ENCODE peak calls at places on chromosomes 5 and 9, in six cellular contexts. K is neural progenitor cell, B is fibroblast of lung, V is A549, S is tibial artery, T is heart left ventricle. O is an unnamed sample.

GRCh38 chr5:55766408-55766807 is 28.5 kb downstream of the DDX4 start:
- DNase-seq in T (no peak), S (no peak), V (no peak), K (no peak), B (no peak), O (no peak)

GRCh38 chr9:90073551-90073950 is 468.7 kb downstream of the GADD45G start:
- DNase-seq in V (no peak), K (no peak), S (no peak), B (no peak), T (no peak), O (no peak)

GRCh38 chr5:14400085-14400484 is 181.5 kb upstream of the OTULINL start:
- DNase-seq in T (no peak), S (no peak), K (no peak), B (peak; percentile 90), V (no peak), O (no peak)

GRCh38 chr5:67160985-67161384 is 35.6 kb downstream of the CD180 start:
- DNase-seq in V (peak; percentile 62), K (no peak), B (peak; percentile 75), T (no peak), S (peak; percentile 67), O (no peak)

GRCh38 chr9:125617087-125617486 is 89.9 kb downstream of the MAPKAP1 start:
- DNase-seq in K (no peak), S (no peak), T (no peak), B (no peak), V (no peak), O (no peak)

GRCh38 chr5:6820851-6821479 is 107.7 kb downstream of the TENT4A start:
- DNase-seq in K (peak; percentile 75), T (no peak), S (no peak), V (peak; percentile 46), B (no peak), O (no peak)

GRCh38 chr9:126380447-126380846 is 53.8 kb downstream of the MVB12B start:
- DNase-seq in S (no peak), K (no peak), V (no peak), T (no peak), B (no peak), O (no peak)

GRCh38 chr5:110785356-110785755 is 46.5 kb downstream of the SLC25A46 start:
- DNase-seq in T (no peak), S (no peak), V (no peak), B (peak; percentile 86), K (no peak), O (no peak)

GRCh38 chr9:131872006-131872405 is 132.1 kb upstream of the RAPGEF1 start:
- DNase-seq in K (peak; percentile 25), T (no peak), S (no peak), B (no peak), V (no peak), O (no peak)

GRCh38 chr5:112419596-112420110 is 576 bp upstream of the EPB41L4A start:
- DNase-seq in K (peak; percentile 69), T (peak; percentile 86), B (peak; percentile 14), V (peak; percentile 38), S (peak; percentile 72), O (peak; percentile 73)

GRCh38 chr9:23829580-23830458 is 3.8 kb upstream of the ELAVL2 start:
- DNase-seq in S (no peak), T (no peak), K (peak; percentile 77), B (no peak), V (no peak), O (no peak)

GRCh38 chr5:56735845-56736641 is 79.3 kb upstream of the MAP3K1 start:
- DNase-seq in S (no peak), K (no peak), B (no peak), T (no peak), V (no peak), O (no peak)

GRCh38 chr5:179553875-179554274 is 3.5 kb downstream of the RUFY1 start:
- DNase-seq in S (no peak), T (no peak), K (no peak), V (no peak), B (peak; percentile 77), O (no peak)

GRCh38 chr9:75930766-75931311 is 40.4 kb downstream of the PCSK5 start:
- DNase-seq in S (no peak), K (peak; percentile 37), T (no peak), B (peak; percentile 36), V (no peak), O (no peak)

GRCh38 chr9:118785456-118785855 is 583.8 kb downstream of the BRINP1 start:
- DNase-seq in T (no peak), S (no peak), B (no peak), K (no peak), V (no peak), O (no peak)

GRCh38 chr9:135914921-135915320 is 7.6 kb upstream of the CAMSAP1 start:
- DNase-seq in B (peak; percentile 78), T (no peak), K (no peak), S (peak; percentile 27), V (no peak), O (no peak)

GRCh38 chr5:157750320-157750719 is 6.8 kb downstream of the LSM11 start:
- DNase-seq in K (no peak), V (no peak), T (no peak), B (peak; percentile 53), S (no peak), O (no peak)

GRCh38 chr5:133145436-133146143 is 93.8 kb downstream of the HSPA4 start:
- DNase-seq in T (no peak), V (no peak), S (no peak), B (no peak), K (no peak), O (no peak)

GRCh38 chr5:116088062-116088461 is 3.2 kb downstream of the COMMD10 start:
- DNase-seq in S (no peak), V (no peak), T (no peak), K (no peak), B (no peak), O (no peak)
- H3K4me1 ChIP-seq in S (no peaks in the 10 kb centered on the region), V (peaks cover 9% of the 10 kb centered on the region), T (peaks cover 25% of the 10 kb centered on the region), K (peaks cover 12% of the 10 kb centered on the region), B (no peaks in the 10 kb centered on the region), O (peaks cover 76% of the 10 kb centered on the region)

GRCh38 chr5:150644058-150644457 is 3.6 kb downstream of the SYNPO start:
- DNase-seq in T (peak; percentile 10), B (no peak), V (no peak), K (peak; percentile 41), S (peak; percentile 32), O (peak; percentile 8)

GRCh38 chr5:150642567-150642927 is 2.1 kb downstream of the SYNPO start:
- DNase-seq in K (peak; percentile 12), B (peak; percentile 93), T (peak; percentile 83), V (peak; percentile 83), S (peak; percentile 92), O (peak; percentile 73)

GRCh38 chr5:150642991-150643710 is 2.7 kb downstream of the SYNPO start:
- DNase-seq in T (peak; percentile 19), B (no peak), V (no peak), K (peak; percentile 1), S (no peak), O (peak; percentile 17)

GRCh38 chr5:150645070-150645700 is 4.7 kb downstream of the SYNPO start:
- DNase-seq in T (peak; percentile 85), S (peak; percentile 85), V (no peak), K (peak; percentile 86), B (peak; percentile 85), O (peak; percentile 78)

DNA sequence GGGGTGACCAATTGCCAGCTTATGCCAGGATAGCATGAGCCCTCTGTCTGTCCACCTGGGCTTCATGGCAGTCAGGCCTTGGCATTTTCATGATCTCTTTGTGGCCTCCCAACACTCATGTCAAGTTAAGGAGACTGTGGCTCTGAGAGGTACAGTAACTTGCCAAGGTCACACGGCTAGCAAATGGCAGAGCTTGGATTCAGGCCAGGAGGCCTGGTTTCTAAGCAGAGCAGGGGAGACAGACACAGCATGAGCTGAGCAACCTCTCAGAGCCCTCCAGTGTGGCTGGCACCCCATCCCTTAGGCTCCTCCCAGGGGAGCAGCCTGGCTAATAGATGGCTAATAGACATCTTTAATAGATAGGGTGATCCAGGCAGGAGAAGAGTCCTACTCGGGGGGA is 4.0 kb downstream of the SYNPO start:
- DNase-seq in K (no peak), T (peak; percentile 71), S (peak; percentile 66), V (no peak), B (no peak), O (peak; percentile 65)
- H3K4me1 ChIP-seq in K (peaks cover 54% of the 10 kb centered on the region), T (peaks cover 97% of the 10 kb centered on the region), S (peaks cover 7% of the 10 kb centered on the region), V (peaks cover 57% of the 10 kb centered on the region), B (peaks cover 58% of the 10 kb centered on the region), O (peaks cover 100% of the 10 kb centered on the region)

GRCh38 chr5:107858324-107858723 is 187.6 kb upstream of the EFNA5 start:
- DNase-seq in B (no peak), V (no peak), K (no peak), T (no peak), S (no peak), O (no peak)

GRCh38 chr5:107853696-107854095 is 183.0 kb upstream of the EFNA5 start:
- DNase-seq in T (no peak), B (no peak), K (no peak), V (no peak), S (no peak), O (no peak)

GRCh38 chr5:107853031-107853430 is 182.3 kb upstream of the EFNA5 start:
- DNase-seq in V (no peak), T (no peak), B (peak; percentile 17), S (no peak), K (no peak), O (no peak)

GRCh38 chr5:107857785-107858184 is 187.0 kb upstream of the EFNA5 start:
- DNase-seq in V (no peak), T (no peak), B (no peak), K (no peak), S (no peak), O (no peak)

GRCh38 chr5:107855171-107855570 is 184.4 kb upstream of the EFNA5 start:
- DNase-seq in K (peak; percentile 9), V (no peak), S (no peak), T (no peak), B (no peak), O (no peak)
- H3K4me1 ChIP-seq in K (peaks cover 11% of the 10 kb centered on the region), V (no peaks in the 10 kb centered on the region), S (no peaks in the 10 kb centered on the region), T (no peaks in the 10 kb centered on the region), B (no peaks in the 10 kb centered on the region), O (no peaks in the 10 kb centered on the region)

DNA sequence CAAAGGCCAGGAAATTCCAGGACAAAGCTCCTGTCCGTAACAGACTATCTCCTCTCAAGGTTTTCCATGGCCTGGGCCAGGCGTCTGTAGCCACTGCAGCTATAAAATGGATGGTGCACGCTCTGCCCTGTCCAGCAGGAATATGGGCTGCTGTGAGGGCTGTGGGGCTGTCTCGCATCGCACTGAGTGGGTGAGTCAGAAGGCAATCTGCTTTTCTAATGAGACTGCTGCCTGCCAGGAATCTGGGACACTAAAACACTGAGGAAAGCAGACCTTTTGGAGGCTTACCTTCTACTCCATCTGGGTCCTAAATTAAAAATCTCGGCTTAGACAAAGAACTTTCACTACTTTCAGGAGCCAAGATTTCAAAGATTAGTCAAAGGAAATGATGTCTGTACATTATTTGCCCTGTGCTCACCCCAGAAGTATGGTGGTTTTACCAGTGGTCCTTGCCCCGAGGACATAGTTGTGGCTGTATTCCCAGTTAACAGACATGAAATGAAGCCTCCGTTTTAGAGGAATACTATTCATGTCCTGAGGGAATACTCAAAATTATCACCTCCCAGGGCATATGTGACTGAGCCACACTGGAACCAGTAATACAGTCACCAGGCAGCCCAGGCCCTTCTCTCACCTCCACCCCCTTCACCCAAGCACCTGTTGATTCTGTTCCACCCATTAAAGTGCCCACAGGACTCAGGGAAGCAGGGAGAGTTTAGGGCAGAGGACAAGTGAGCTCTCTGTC is 56.4 kb downstream of the PFDN1 start:
- DNase-seq in T (peak; percentile 69), S (no peak), V (no peak), K (no peak), B (peak; percentile 88), O (peak; percentile 47)
- H3K4me1 ChIP-seq in T (peaks cover 66% of the 10 kb centered on the region), S (no peaks in the 10 kb centered on the region), V (peaks cover 20% of the 10 kb centered on the region), K (peaks cover 7% of the 10 kb centered on the region), B (peaks cover 30% of the 10 kb centered on the region), O (peaks cover 95% of the 10 kb centered on the region)